ENCODE peak calls at places on chromosomes 5 and 9, in seven cellular contexts. Y, P, K, U, V, D and N are unnamed samples.

GRCh38 chr9:78062710-78063109 is 31.1 kb upstream of the GNAQ start:
- DNase-seq in V (no peak), K (no peak), U (no peak), Y (no peak), D (no peak), P (no peak), N (no peak)

GRCh38 chr5:4941957-4942830 is 197.9 kb upstream of the ADAMTS16 start:
- DNase-seq in P (no peak), U (peak; percentile 11), K (peak; percentile 73), V (no peak), D (peak; percentile 43), Y (no peak), N (peak; percentile 31)

GRCh38 chr9:3894764-3895163 is 369.0 kb upstream of the RFX3 start:
- DNase-seq in D (no peak), Y (no peak), U (no peak), P (no peak), V (peak; percentile 84), K (no peak), N (no peak)

GRCh38 chr9:3912260-3912659 is 386.5 kb upstream of the RFX3 start:
- DNase-seq in V (no peak), P (no peak), K (no peak), Y (no peak), D (no peak), U (no peak), N (no peak)

GRCh38 chr5:105392710-105393149 is 1830.1 kb upstream of the NUDT12 start:
- DNase-seq in U (no peak), P (no peak), K (no peak), Y (no peak), V (no peak), D (no peak), N (no peak)

GRCh38 chr5:141121563-141121962 is at the start of gene PCDHB4:
- DNase-seq in K (peak; percentile 47), D (no peak), V (no peak), U (peak; percentile 76), P (no peak), Y (no peak), N (peak; percentile 69)

GRCh38 chr5:149559712-149560111 is 8.5 kb upstream of the CSNK1A1 start:
- DNase-seq in D (no peak), Y (no peak), U (no peak), P (no peak), K (no peak), V (no peak), N (no peak)

GRCh38 chr9:87701931-87702421 is 23.9 kb upstream of the CTSL start:
- DNase-seq in Y (no peak), U (peak; percentile 28), D (no peak), V (no peak), P (no peak), K (no peak), N (no peak)

GRCh38 chr9:93610206-93610605 is 33.8 kb downstream of the PHF2 start:
- DNase-seq in Y (no peak), D (no peak), V (no peak), P (no peak), U (no peak), K (no peak), N (no peak)

GRCh38 chr9:122228191-122228905 is 409 bp downstream of the LHX6 start:
- DNase-seq in U (peak; percentile 21), K (no peak), D (no peak), P (no peak), V (peak; percentile 35), Y (no peak), N (no peak)

GRCh38 chr5:60568646-60569045 is 131.3 kb downstream of the DEPDC1B start:
- DNase-seq in P (no peak), V (no peak), Y (no peak), D (no peak), K (no peak), U (no peak), N (no peak)

GRCh38 chr5:110288766-110289165 is 437.7 kb downstream of the TMEM232 start:
- DNase-seq in P (no peak), D (no peak), K (no peak), Y (no peak), V (peak; percentile 25), U (peak; percentile 98), N (no peak)

GRCh38 chr9:116437411-116438370 is 249.4 kb upstream of the TRIM32 start:
- DNase-seq in P (no peak), K (no peak), U (no peak), Y (no peak), D (no peak), V (no peak), N (no peak)

GRCh38 chr9:129414377-129415021 is 206.4 kb downstream of the C9orf50 start:
- DNase-seq in K (peak; percentile 73), V (peak; percentile 48), Y (no peak), U (peak; percentile 62), D (peak; percentile 59), P (no peak), N (peak; percentile 66)

GRCh38 chr9:114898741-114899140 is 31.6 kb downstream of the TNFSF8 start:
- DNase-seq in P (no peak), K (no peak), D (peak; percentile 57), Y (no peak), V (no peak), U (no peak), N (peak; percentile 28)

GRCh38 chr5:59107692-59108091 is 524.8 kb downstream of the RAB3C start:
- DNase-seq in Y (peak; percentile 43), U (peak; percentile 59), P (no peak), D (no peak), V (no peak), K (no peak), N (no peak)

GRCh38 chr5:2324788-2325187 is 426.7 kb downstream of the IRX2 start:
- DNase-seq in V (no peak), K (no peak), Y (no peak), P (no peak), U (no peak), D (no peak), N (no peak)

GRCh38 chr5:83924171-83924570 is 203.5 kb upstream of the HAPLN1 start:
- DNase-seq in D (no peak), U (no peak), K (no peak), V (no peak), P (no peak), Y (no peak), N (no peak)

GRCh38 chr5:55231029-55231475 is 2.4 kb downstream of the CCNO start:
- DNase-seq in Y (no peak), K (no peak), D (no peak), U (no peak), P (no peak), V (peak; percentile 55), N (no peak)

GRCh38 chr9:72464819-72465218 is 56.6 kb upstream of the TMC1 start:
- DNase-seq in U (peak; percentile 83), K (no peak), V (no peak), P (no peak), D (no peak), Y (no peak), N (no peak)

GRCh38 chr5:15808577-15808976 is 308.6 kb downstream of the FBXL7 start:
- DNase-seq in D (no peak), K (no peak), P (no peak), V (no peak), Y (no peak), U (no peak), N (no peak)

GRCh38 chr5:14281746-14282181 is 138.6 kb downstream of the TRIO start:
- DNase-seq in D (no peak), K (no peak), P (no peak), V (no peak), U (no peak), Y (no peak), N (no peak)

GRCh38 chr5:158746979-158747378 is 352.7 kb downstream of the EBF1 start:
- DNase-seq in D (no peak), V (no peak), U (no peak), Y (no peak), K (no peak), P (no peak), N (no peak)

GRCh38 chr9:23700359-23700758 is 125.7 kb downstream of the ELAVL2 start:
- DNase-seq in U (no peak), D (no peak), V (no peak), P (no peak), K (no peak), Y (no peak), N (no peak)

GRCh38 chr5:154308457-154309360 is 118.2 kb downstream of the GALNT10 start:
- DNase-seq in Y (no peak), P (no peak), D (no peak), V (peak; percentile 92), K (no peak), U (no peak), N (peak; percentile 8)

GRCh38 chr9:72443855-72444254 is 77.6 kb upstream of the TMC1 start:
- DNase-seq in P (no peak), Y (no peak), U (no peak), V (peak; percentile 61), K (no peak), D (no peak), N (no peak)

GRCh38 chr5:141656396-141656795 is 5.2 kb upstream of the FCHSD1 start:
- DNase-seq in V (no peak), K (no peak), P (no peak), Y (no peak), D (no peak), U (no peak), N (no peak)

GRCh38 chr9:97038909-97039781 is at the start of gene CTSV:
- DNase-seq in U (peak; percentile 97), Y (peak; percentile 88), P (peak; percentile 92), V (peak; percentile 87), D (peak; percentile 94), K (peak; percentile 72), N (peak; percentile 84)

GRCh38 chr5:109076741-109077140 is 329.0 kb downstream of the FER start:
- DNase-seq in D (no peak), P (no peak), K (no peak), U (no peak), Y (no peak), V (no peak), N (no peak)

GRCh38 chr5:72066658-72067057 is 40.6 kb upstream of the MAP1B start:
- DNase-seq in P (no peak), Y (peak; percentile 24), U (peak; percentile 56), V (peak; percentile 92), D (no peak), K (no peak), N (no peak)

GRCh38 chr5:73496984-73497457 is 1.2 kb upstream of the BTF3 start:
- DNase-seq in U (peak; percentile 64), Y (no peak), V (peak; percentile 89), D (no peak), K (no peak), P (peak; percentile 86), N (no peak)